ENCODE peak calls at places on chromosomes 5 and 9, in ten cellular contexts. V is Kasumi-1, E is prostate gland, Z is astrocyte of the spinal cord, R is heart left ventricle, W is breast epithelium, X is SJSA1, Q is globus pallidus, C is nephron progenitor cell, O is heart right ventricle. M is an unnamed sample.

GRCh38 chr9:100084145-100084478 is 14.7 kb downstream of the ERP44 start:
- DNase-seq in Q (no peak), R (no peak), X (no peak), C (no peak), O (no peak), V (peak), E (no peak), W (no peak), Z (no peak), M (no peak)

GRCh38 chr5:151262532-151262931 is 9.5 kb downstream of the GM2A start:
- DNase-seq in W (no peak), E (no peak), Q (no peak), X (no peak), Z (no peak), V (no peak), O (no peak), R (no peak), C (no peak), M (no peak)

GRCh38 chr9:131419029-131419614 is 25.2 kb downstream of the PRRC2B start:
- DNase-seq in R (no peak), Z (no peak), Q (no peak), O (no peak), X (no peak), C (no peak), V (no peak), W (no peak), E (no peak), M (no peak)

GRCh38 chr5:151225071-151225470 is 1.2 kb upstream of the CCDC69 start:
- DNase-seq in C (no peak), W (no peak), R (no peak), Q (no peak), O (no peak), V (no peak), X (no peak), E (no peak), Z (no peak), M (no peak)

GRCh38 chr9:92671323-92671722 is 1.4 kb upstream of the IPPK start:
- DNase-seq in Q (no peak), R (no peak), X (peak), O (peak), Z (peak), E (no peak), W (no peak), V (no peak), C (no peak), M (peak)

GRCh38 chr5:125399885-125400284 is 653.4 kb upstream of the ZNF608 start:
- DNase-seq in X (no peak), C (no peak), R (no peak), E (no peak), Z (no peak), O (no peak), W (no peak), Q (no peak), V (no peak), M (no peak)

GRCh38 chr9:19375536-19375935 is 4.5 kb downstream of the RPS6 start:
- DNase-seq in V (no peak), E (no peak), C (no peak), Q (no peak), R (no peak), X (no peak), Z (no peak), W (no peak), O (no peak), M (no peak)

GRCh38 chr9:21931428-21931827 is 62.8 kb downstream of the CDKN2A start:
- DNase-seq in C (no peak), R (no peak), W (no peak), O (no peak), V (no peak), Z (no peak), E (no peak), X (no peak), Q (no peak), M (no peak)

GRCh38 chr9:111456536-111456935 is 27.6 kb downstream of the ECPAS start:
- DNase-seq in R (no peak), Z (no peak), C (no peak), W (no peak), V (no peak), O (no peak), E (no peak), X (no peak), Q (no peak), M (no peak)

GRCh38 chr9:27856748-27857147 is 283.5 kb upstream of the C9orf72 start:
- DNase-seq in R (no peak), Q (no peak), Z (no peak), W (no peak), O (no peak), E (no peak), C (no peak), X (no peak), V (no peak), M (no peak)

GRCh38 chr9:17148324-17148723 is 13.5 kb downstream of the CNTLN start:
- DNase-seq in Z (no peak), Q (no peak), X (no peak), R (no peak), C (no peak), V (no peak), W (no peak), O (no peak), E (no peak), M (no peak)

GRCh38 chr9:128245293-128246151 is 30.3 kb downstream of the GOLGA2 start:
- DNase-seq in Z (peak), Q (no peak), R (peak), O (peak), V (peak), C (peak), E (no peak), W (no peak), X (peak), M (no peak)